ENCODE peak calls at places on chromosome 13, in eight cellular contexts. S is cardiac muscle cell, K is uterus, D is tibial artery, U is heart left ventricle, Z is aorta, C is stomach, J is body of pancreas. Q is an unnamed sample. For H3K4me1, the result is how much of the 10 kb centered on the place peaks cover.

GRCh38 chr13:79448413-79448812 is 32.5 kb upstream of the NDFIP2 start:
- DNase-seq in D (no peak), J (no peak), S (no peak), C (no peak), K (no peak), U (no peak), Z (no peak), Q (no peak)

GRCh38 chr13:93361703-93362102 is 135.1 kb downstream of the GPC6 start:
- DNase-seq in K (no peak), Z (no peak), U (no peak), S (no peak), J (no peak), C (no peak), D (no peak), Q (no peak)

GRCh38 chr13:114140909-114141255 is 8.5 kb upstream of the RASA3 start:
- DNase-seq in S (no peak), D (no peak), J (no peak), K (no peak), C (no peak), Z (no peak), U (no peak), Q (no peak)

GRCh38 chr13:101985321-101985720 is 416.5 kb downstream of the FGF14 start:
- DNase-seq in U (no peak), K (no peak), D (no peak), S (no peak), C (no peak), Z (no peak), J (no peak), Q (no peak)

GRCh38 chr13:43328907-43329306 is 305.5 kb downstream of the DNAJC15 start:
- DNase-seq in Z (no peak), K (no peak), J (no peak), U (no peak), S (no peak), C (no peak), D (no peak), Q (no peak)

GRCh38 chr13:24273926-24274325 is 35.5 kb upstream of the C1QTNF9 start:
- DNase-seq in Z (no peak), C (no peak), S (no peak), J (no peak), U (no peak), K (no peak), D (no peak), Q (no peak)

GRCh38 chr13:98942485-98942884 is 35.4 kb downstream of the DOCK9 start:
- DNase-seq in J (no peak), C (no peak), K (no peak), U (no peak), Z (no peak), S (no peak), D (no peak), Q (no peak)

GRCh38 chr13:73751290-73751689 is 382.9 kb downstream of the KLF12 start:
- DNase-seq in S (no peak), C (no peak), K (no peak), U (no peak), J (no peak), D (no peak), Z (no peak), Q (no peak)

GRCh38 chr13:73835138-73835721 is 299.0 kb downstream of the KLF12 start:
- DNase-seq in K (no peak), S (peak), D (no peak), J (no peak), Z (no peak), C (no peak), U (no peak), Q (no peak)

GRCh38 chr13:60260440-60260839 is 96.7 kb upstream of the DIAPH3 start:
- DNase-seq in K (no peak), D (no peak), S (no peak), U (no peak), J (no peak), C (no peak), Z (no peak), Q (no peak)

GRCh38 chr13:46134494-46134893 is 29.7 kb upstream of the CPB2 start:
- DNase-seq in S (no peak), D (no peak), K (no peak), Z (no peak), U (no peak), J (no peak), C (no peak), Q (no peak)

GRCh38 chr13:46140044-46140443 is 35.2 kb upstream of the CPB2 start:
- DNase-seq in J (no peak), C (no peak), S (no peak), K (no peak), D (no peak), U (no peak), Z (no peak), Q (no peak)

GRCh38 chr13:46137627-46138026 is 32.8 kb upstream of the CPB2 start:
- DNase-seq in D (no peak), C (no peak), Z (no peak), K (no peak), U (no peak), S (no peak), J (no peak), Q (no peak)

GRCh38 chr13:46134961-46135522 is 30.2 kb upstream of the CPB2 start:
- DNase-seq in Z (no peak), C (peak), S (peak), U (no peak), J (peak), D (no peak), K (no peak), Q (no peak)

DNA sequence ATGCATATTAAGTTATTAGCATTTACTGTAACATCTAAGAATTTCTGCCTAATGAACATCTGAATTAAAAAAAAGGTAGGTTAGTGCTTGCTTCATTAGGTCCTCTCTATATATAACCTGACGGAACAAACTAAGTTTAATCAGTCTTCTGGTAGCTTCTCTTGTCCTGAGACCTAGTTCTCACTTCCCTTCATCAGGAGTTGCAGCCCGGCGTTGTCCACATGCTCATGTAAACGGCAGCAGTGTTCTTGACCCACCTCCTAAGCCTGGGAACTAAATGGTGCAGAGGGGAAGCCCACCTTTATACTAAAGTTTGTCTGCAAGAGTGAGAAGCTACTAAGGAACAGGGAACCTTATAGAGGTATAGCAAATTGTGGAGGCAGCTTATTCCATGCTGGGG is 31.9 kb upstream of the CPB2 start:
- DNase-seq in C (no peak), D (no peak), S (no peak), Z (no peak), U (no peak), K (no peak), J (no peak), Q (no peak)
- H3K27ac ChIP-seq in C (no peak), D (no peak), S (no peak), Z (no peak), U (no peak), K (no peak), J (no peak), Q (no peak)

DNA sequence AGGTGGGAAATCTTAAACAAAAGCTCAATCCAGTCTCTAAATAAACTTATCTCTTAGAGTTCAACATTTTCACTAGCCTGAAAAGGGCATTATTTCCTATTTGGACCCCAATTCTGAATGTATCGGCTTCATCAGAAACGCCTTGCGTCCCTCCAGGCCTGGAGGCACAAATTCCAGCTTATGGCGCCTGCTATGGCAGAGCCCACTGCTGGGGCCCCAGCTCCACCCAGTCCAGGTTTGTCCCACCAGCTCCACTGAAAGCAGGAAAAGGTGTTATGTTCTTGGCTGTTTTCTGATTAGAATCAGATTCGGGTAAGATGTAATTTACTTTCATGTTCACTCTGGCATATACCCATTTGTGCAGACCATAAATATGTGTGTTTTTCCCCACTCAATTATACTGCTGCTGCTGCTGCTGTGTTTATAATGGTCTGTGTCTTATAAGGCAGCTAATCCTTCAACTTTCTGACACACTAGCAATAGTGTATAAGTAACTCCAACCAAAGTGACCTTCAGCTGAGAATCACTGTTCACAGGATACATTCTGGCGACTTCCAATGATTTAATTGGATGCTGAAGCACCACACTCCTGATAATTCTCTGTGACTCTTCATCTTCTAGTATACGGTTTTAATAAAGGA is 6.4 kb downstream of the IRS2 start:
- DNase-seq in K (no peak), U (no peak), Z (no peak), S (no peak), C (no peak), J (no peak), D (no peak), Q (no peak)
- H3K4me1 ChIP-seq in K (under half), U (under half), Z (under half), S (under half), C (half or more), J (half or more), D (half or more), Q (under half)

GRCh38 chr13:36822786-36823185 is 3.8 kb downstream of the RFXAP start:
- DNase-seq in S (no peak), K (no peak), J (no peak), C (no peak), Z (no peak), D (no peak), U (no peak), Q (no peak)
- H3K4me3 ChIP-seq in S (no peak), K (no peak), J (no peak), C (no peak), Z (no peak), D (no peak), U (no peak), Q (no peak)

GRCh38 chr13:109152311-109152820 is 523.0 kb downstream of the MYO16 start:
- DNase-seq in J (no peak), U (no peak), K (no peak), D (no peak), S (no peak), Z (no peak), C (no peak), Q (no peak)
- H3K27ac ChIP-seq in J (no peak), U (no peak), K (no peak), D (no peak), S (no peak), Z (no peak), C (no peak), Q (no peak)

DNA sequence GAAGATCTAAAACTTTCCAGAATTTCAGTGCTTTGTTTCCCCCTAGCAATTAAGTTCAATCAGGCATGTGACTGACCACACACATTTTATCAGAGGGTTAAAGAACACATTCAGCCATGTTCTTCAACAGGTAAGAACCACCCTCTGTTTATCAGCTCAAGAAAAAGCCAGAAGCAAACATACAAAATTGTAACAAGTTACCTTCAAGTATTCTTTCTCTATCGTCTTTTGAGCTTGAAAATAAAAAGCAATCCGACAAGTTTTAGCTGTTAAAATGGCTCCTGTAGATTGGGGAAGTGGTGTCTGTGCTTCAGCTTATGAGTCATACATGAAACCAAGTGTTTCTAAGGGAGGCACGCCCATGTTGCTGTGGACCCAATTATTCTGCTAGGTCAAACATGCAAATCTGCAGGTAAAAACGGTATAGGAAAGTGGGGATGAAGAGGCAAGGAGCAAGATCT is at the start of gene ELF1:
- DNase-seq in S (no peak), D (peak), C (peak), Z (no peak), U (no peak), J (peak), K (peak), Q (peak)
- H3K4me1 ChIP-seq in S (under half), D (under half), C (under half), Z (under half), U (under half), J (half or more), K (under half), Q (under half)

DNA sequence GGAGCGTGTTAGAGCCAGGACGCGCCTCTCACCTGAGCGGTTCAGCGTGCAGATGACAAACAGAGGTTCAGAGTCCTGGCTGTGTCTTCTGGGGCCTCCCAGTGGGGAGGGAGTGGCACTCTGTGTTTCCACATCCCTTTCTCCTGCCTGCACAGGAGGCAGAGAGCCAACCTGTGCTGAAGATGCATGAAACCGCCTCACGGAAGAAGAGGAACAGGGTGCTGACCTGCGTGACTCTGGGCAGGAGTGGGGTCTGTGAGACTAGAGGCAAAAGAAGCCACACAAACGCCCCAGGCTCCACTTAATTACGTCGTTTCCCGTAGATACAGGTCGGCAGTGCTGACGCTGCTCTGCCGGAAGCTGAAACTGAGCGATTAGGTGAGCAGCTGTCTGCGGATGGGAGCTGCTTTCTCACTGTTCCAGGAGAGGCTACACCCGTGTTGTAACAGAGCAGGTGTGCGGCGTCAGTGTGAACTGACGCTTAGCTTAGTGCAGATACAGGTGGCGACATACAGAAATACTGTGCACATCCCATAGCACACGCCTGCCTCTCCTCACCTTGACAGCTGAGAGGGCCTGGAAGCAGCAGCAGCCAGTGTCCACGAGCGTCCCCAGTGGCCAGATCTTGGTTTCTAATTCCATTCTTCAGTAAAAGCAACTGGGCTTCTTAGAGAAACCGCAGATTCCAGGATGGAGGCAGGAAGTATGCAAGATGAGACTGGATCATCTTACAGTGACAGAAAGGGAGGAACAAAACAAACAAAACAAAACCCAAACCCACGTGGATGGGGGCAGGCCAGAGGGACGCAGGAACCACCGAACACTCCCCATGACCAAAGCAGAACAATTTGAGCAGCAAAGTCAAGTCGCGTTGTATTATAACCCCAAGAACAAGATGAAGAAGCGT is 37.7 kb upstream of the MCF2L start:
- DNase-seq in D (no peak), Z (no peak), U (no peak), J (no peak), S (peak), K (no peak), C (no peak), Q (peak)
- H3K4me3 ChIP-seq in D (no peak), Z (no peak), U (no peak), J (no peak), S (no peak), K (no peak), C (no peak), Q (peak)

GRCh38 chr13:35198821-35199220 is 256.8 kb downstream of the NBEA start:
- DNase-seq in Z (no peak), C (no peak), J (no peak), K (no peak), U (no peak), S (no peak), D (no peak), Q (no peak)
- H3K27ac ChIP-seq in Z (no peak), C (no peak), J (no peak), K (no peak), U (no peak), S (no peak), D (no peak), Q (no peak)

GRCh38 chr13:48827709-48828108 is 148.0 kb upstream of the FNDC3A start:
- DNase-seq in C (no peak), Z (no peak), J (no peak), S (no peak), D (no peak), K (no peak), U (no peak), Q (no peak)

GRCh38 chr13:48831248-48831647 is 144.5 kb upstream of the FNDC3A start:
- DNase-seq in C (no peak), S (no peak), K (no peak), Z (no peak), J (no peak), U (no peak), D (no peak), Q (no peak)

GRCh38 chr13:48829536-48829935 is 146.2 kb upstream of the FNDC3A start:
- DNase-seq in Z (no peak), U (no peak), D (no peak), K (no peak), S (no peak), J (no peak), C (no peak), Q (no peak)

GRCh38 chr13:48828962-48829405 is 146.7 kb upstream of the FNDC3A start:
- DNase-seq in U (no peak), K (no peak), Z (no peak), J (no peak), S (no peak), D (no peak), C (no peak), Q (no peak)

GRCh38 chr13:48826039-48826438 is 149.7 kb upstream of the FNDC3A start:
- DNase-seq in S (no peak), Z (no peak), U (no peak), K (no peak), J (no peak), D (no peak), C (no peak), Q (no peak)
- H3K4me1 ChIP-seq in S (under half), Z (under half), U (under half), K (under half), J (under half), D (under half), C (under half), Q (under half)

DNA sequence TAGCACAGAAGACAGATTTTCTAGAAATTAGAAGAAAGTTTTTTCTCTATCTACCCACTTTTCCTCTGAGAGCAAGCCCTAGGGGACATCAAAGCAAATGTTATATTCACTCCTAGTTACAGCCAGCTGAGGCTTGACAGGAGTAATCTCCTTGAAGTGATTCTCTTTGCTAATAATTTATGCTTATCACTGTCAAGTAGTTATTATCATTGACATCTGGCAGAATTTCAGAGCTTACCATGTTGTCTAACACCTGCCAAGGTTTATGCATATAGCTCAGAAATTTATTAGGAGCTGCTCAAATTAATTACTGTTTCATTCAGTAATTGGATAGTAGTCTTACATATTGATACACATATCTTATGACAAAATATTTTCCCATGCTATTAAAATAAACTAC is 465.9 kb upstream of the ATXN8OS start:
- DNase-seq in D (no peak), K (no peak), S (no peak), U (no peak), J (no peak), Z (no peak), C (no peak), Q (no peak)
- H3K4me3 ChIP-seq in D (no peak), K (no peak), S (no peak), U (no peak), J (no peak), Z (no peak), C (no peak), Q (no peak)

Q was measured in colonic mucosa.